ENCODE peak calls at places on chromosomes 12 and 14, in four cellular contexts. X is GF-D8, Q is EL, V is H7. I is an unnamed sample.

GRCh38 chr14:99565383-99565782 is 38.6 kb downstream of the CCDC85C start:
- DNase-seq in X (no peak), Q (no peak), V (no peak), I (no peak)

GRCh38 chr14:97442363-97442762 is 645.2 kb downstream of the VRK1 start:
- DNase-seq in X (no peak), Q (no peak), V (no peak), I (no peak)

GRCh38 chr12:578743-579449 is 84.3 kb downstream of the NINJ2 start:
- DNase-seq in X (no peak), Q (no peak), V (peak; percentile 51), I (peak; percentile 19)

GRCh38 chr12:127482950-127483349 is 784.0 kb upstream of the TMEM132C start:
- DNase-seq in X (no peak), Q (no peak), V (no peak), I (no peak)

GRCh38 chr14:29339491-29339890 is 572.9 kb downstream of the FOXG1 start:
- DNase-seq in X (no peak), Q (peak; percentile 28), V (no peak), I (no peak)

GRCh38 chr14:24954697-24955037 is 95.3 kb downstream of the STXBP6 start:
- DNase-seq in X (no peak), Q (no peak), V (no peak), I (no peak)

GRCh38 chr12:1878695-1879094 is 39.8 kb downstream of the CACNA2D4 start:
- DNase-seq in X (no peak), Q (no peak), V (no peak), I (no peak)

GRCh38 chr14:27945512-27945911 is 821.1 kb upstream of the FOXG1 start:
- DNase-seq in X (no peak), Q (no peak), V (no peak), I (no peak)

GRCh38 chr12:17810399-17810798 is 279.6 kb downstream of the RERGL start:
- DNase-seq in X (no peak), Q (no peak), V (no peak), I (no peak)

GRCh38 chr12:124906606-124907261 is 7.7 kb downstream of the UBC start:
- DNase-seq in X (no peak), Q (peak; percentile 87), V (peak; percentile 80), I (peak; percentile 94)

GRCh38 chr14:72463291-72463866 is 430.5 kb downstream of the DPF3 start:
- DNase-seq in X (no peak), Q (peak; percentile 85), V (no peak), I (peak; percentile 16)

GRCh38 chr12:51480978-51481377 is 56.3 kb downstream of the SLC4A8 start:
- DNase-seq in X (no peak), Q (no peak), V (no peak), I (no peak)

GRCh38 chr12:111056618-111057521 is 136.5 kb upstream of the MYL2 start:
- DNase-seq in X (peak; percentile 88), Q (no peak), V (no peak), I (no peak)

GRCh38 chr14:53295985-53296582 is 143.0 kb upstream of the DDHD1 start:
- DNase-seq in X (no peak), Q (peak; percentile 43), V (peak; percentile 10), I (peak; percentile 49)

GRCh38 chr12:124764451-124764850 is 99.2 kb downstream of the SCARB1 start:
- DNase-seq in X (no peak), Q (peak; percentile 56), V (no peak), I (peak; percentile 90)

GRCh38 chr14:45526715-45527549 is 273.9 kb upstream of the MIS18BP1 start:
- DNase-seq in X (no peak), Q (peak; percentile 39), V (peak; percentile 66), I (peak; percentile 52)

GRCh38 chr14:87613856-87614255 is 379.1 kb downstream of the GALC start:
- DNase-seq in X (no peak), Q (no peak), V (no peak), I (no peak)

I was measured in mesenchymal stem cell.